ENCODE peak calls at places on chromosomes 7 and 10, in four cellular contexts. H is heart right ventricle, T is Caco-2, O is cardiac muscle cell. P is an unnamed sample.

GRCh38 chr7:231858-232246 is 39.5 kb downstream of the FAM20C start:
- DNase-seq in O (no peak), T (no peak), H (no peak), P (no peak)

GRCh38 chr10:30359373-30360206 is 10.5 kb upstream of the MTPAP start:
- DNase-seq in H (peak; percentile 34), O (peak; percentile 65), T (peak; percentile 90), P (peak; percentile 80)

GRCh38 chr10:79379512-79380124 is 32.3 kb downstream of the PPIF start:
- DNase-seq in T (no peak), H (no peak), O (peak; percentile 62), P (no peak)

GRCh38 chr10:97466755-97467154 is 20.8 kb downstream of the ZDHHC16 start:
- DNase-seq in H (no peak), T (no peak), O (no peak), P (no peak)

GRCh38 chr10:68348265-68348741 is 15.6 kb upstream of the PBLD start:
- DNase-seq in O (peak; percentile 68), T (peak; percentile 73), H (no peak), P (peak; percentile 65)

GRCh38 chr7:152504367-152504766 is 68.6 kb upstream of the KMT2C start:
- DNase-seq in O (no peak), T (peak; percentile 71), H (no peak), P (no peak)

GRCh38 chr10:132961-133898 is 2.0 kb upstream of the ZMYND11 start:
- DNase-seq in O (peak; percentile 67), T (peak; percentile 51), H (no peak), P (no peak)

GRCh38 chr10:52664629-52665028 is 108.0 kb downstream of the MBL2 start:
- DNase-seq in H (no peak), T (no peak), O (no peak), P (no peak)

GRCh38 chr7:22885824-22886255 is 63.2 kb upstream of the TOMM7 start:
- DNase-seq in T (no peak), H (no peak), O (no peak), P (peak; percentile 8)

GRCh38 chr7:41679566-41679965 is 23.3 kb downstream of the INHBA start:
- DNase-seq in T (no peak), H (no peak), O (no peak), P (no peak)

GRCh38 chr7:92754756-92755581 is 81.4 kb downstream of the CDK6 start:
- DNase-seq in O (no peak), T (no peak), H (no peak), P (no peak)

GRCh38 chr10:119715628-119716505 is 10.0 kb upstream of the INPP5F start:
- DNase-seq in T (no peak), H (no peak), O (peak; percentile 34), P (no peak)

GRCh38 chr7:37663693-37664092 is 19.9 kb upstream of the GPR141 start:
- DNase-seq in T (no peak), O (no peak), H (no peak), P (no peak)

GRCh38 chr10:14507156-14507555 is 176.4 kb upstream of the FRMD4A start:
- DNase-seq in T (no peak), H (no peak), O (no peak), P (peak; percentile 48)

GRCh38 chr10:78634389-78634815 is 434.4 kb upstream of the ZMIZ1 start:
- DNase-seq in O (peak; percentile 66), T (no peak), H (no peak), P (peak; percentile 47)

GRCh38 chr7:143362126-143362961 is at the start of gene FAM131B:
- DNase-seq in T (peak; percentile 52), H (no peak), O (peak; percentile 12), P (no peak)

DNA sequence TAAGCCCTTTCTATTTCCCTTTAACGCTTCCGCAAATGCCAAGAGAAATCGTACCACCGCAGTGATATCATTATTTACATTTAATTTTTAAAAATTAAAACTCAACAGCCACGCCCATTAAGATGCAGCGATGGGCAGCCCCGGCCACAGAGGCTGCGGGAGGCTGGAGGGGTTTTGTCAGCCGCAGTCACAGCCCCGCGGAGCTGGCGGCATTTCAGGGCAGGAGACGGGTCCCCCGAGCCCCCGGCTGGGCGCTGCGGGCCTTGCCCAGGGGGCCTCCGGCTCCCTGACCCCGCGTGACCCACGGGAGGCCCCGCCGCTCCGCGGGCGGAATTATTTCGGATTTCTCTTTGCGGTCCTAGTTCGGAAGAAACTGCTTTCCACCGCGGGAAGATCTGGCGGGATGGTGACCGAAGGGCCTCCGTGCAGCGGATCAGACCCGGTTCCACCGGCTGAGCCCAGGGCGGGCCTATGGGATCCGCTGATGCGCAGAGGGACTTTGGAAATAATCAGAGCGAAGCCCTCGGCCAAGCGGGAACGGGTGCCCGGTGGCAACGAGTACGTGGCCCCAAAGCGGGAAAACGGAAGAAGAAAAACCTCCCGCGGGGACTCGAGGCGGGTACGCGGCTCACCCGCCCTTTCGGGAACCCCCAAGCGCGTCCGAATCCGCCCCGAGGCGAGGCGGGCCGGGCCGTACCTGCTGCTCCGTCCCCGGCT is 1.9 kb downstream of the NKX6-2 start:
- DNase-seq in O (no peak), H (no peak), T (no peak), P (no peak)
- H3K27me3 ChIP-seq in O (peaks cover 87% of the 10 kb centered on the region), H (peaks cover 46% of the 10 kb centered on the region), T (peaks cover 1% of the 10 kb centered on the region), P (peaks cover 26% of the 10 kb centered on the region)

GRCh38 chr10:104054430-104054829 is 31.2 kb downstream of the COL17A1 start:
- DNase-seq in O (no peak), H (no peak), T (no peak), P (no peak)
- H3K36me3 ChIP-seq in O (no peaks in the 10 kb centered on the region), H (no peaks in the 10 kb centered on the region), T (no peaks in the 10 kb centered on the region), P (no peaks in the 10 kb centered on the region)

GRCh38 chr10:31706464-31706863 is 222.2 kb downstream of the ARHGAP12 start:
- DNase-seq in H (no peak), T (no peak), O (no peak), P (no peak)

GRCh38 chr10:31706921-31707571 is 221.6 kb downstream of the ARHGAP12 start:
- DNase-seq in O (peak; percentile 30), H (peak; percentile 51), T (no peak), P (no peak)

GRCh38 chr10:31708513-31708912 is 220.1 kb downstream of the ARHGAP12 start:
- DNase-seq in T (no peak), O (no peak), H (peak; percentile 65), P (no peak)

GRCh38 chr10:31709028-31709427 is 219.6 kb downstream of the ARHGAP12 start:
- DNase-seq in O (no peak), H (no peak), T (no peak), P (peak; percentile 17)

DNA sequence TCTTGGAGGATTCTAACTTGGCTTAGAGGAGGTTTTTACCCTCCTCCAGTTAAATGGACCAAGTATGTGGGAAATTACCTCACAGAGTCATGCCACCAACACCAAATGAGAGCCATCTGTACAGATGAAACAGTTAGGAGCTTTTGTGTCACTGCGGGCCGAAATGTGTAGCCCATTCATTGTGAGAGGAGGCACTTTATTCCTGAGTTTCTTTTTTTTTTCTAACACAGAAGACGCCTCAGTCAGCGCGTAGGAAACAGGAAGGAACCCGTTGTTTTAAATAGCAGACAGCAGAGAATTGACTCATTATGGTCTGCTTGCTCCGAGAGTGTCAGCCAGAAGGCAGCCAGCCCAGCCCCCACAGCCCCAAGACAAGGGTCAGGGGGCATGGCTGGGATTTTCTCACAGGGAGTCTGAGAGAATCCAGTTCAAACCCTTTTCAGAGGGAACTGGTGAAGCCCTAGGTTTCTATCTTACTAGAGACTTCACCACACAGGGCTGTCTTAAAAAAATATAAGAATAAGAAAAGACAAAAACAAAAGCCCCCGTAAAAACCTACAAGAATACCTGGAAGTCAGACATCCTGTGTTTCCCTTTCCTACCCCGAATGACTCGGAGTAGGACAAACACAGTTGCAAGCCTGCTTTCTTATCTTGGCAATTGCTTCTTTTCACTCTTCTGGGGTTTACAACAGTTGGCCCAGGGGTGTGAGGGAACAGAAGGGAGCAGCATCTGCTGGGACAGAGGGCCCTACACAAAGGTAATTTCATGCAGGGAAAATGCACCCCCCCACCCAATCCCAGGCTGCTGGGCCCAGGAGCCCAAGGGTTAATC is 220.8 kb downstream of the ARHGAP12 start:
- DNase-seq in T (no peak), H (peak; percentile 83), O (peak; percentile 80), P (no peak)
- H3K4me3 ChIP-seq in T (no peak overlapping the region), H (no peak overlapping the region), O (no peak overlapping the region), P (no peak overlapping the region)

GRCh38 chr7:50312176-50312575 is 7.7 kb downstream of the IKZF1 start:
- DNase-seq in H (no peak), O (no peak), T (no peak), P (no peak)

GRCh38 chr7:50314778-50315177 is 10.3 kb downstream of the IKZF1 start:
- DNase-seq in O (no peak), T (no peak), H (no peak), P (no peak)

GRCh38 chr7:50310361-50310760 is 5.8 kb downstream of the IKZF1 start:
- DNase-seq in T (no peak), O (no peak), H (no peak), P (no peak)

GRCh38 chr7:50315193-50315592 is 10.7 kb downstream of the IKZF1 start:
- DNase-seq in O (no peak), T (no peak), H (no peak), P (no peak)

GRCh38 chr7:50312589-50313162 is 8.2 kb downstream of the IKZF1 start:
- DNase-seq in O (no peak), T (no peak), H (no peak), P (no peak)
- H3K27me3 ChIP-seq in O (peaks cover 30% of the 10 kb centered on the region), T (no peaks in the 10 kb centered on the region), H (no peaks in the 10 kb centered on the region), P (no peaks in the 10 kb centered on the region)

DNA sequence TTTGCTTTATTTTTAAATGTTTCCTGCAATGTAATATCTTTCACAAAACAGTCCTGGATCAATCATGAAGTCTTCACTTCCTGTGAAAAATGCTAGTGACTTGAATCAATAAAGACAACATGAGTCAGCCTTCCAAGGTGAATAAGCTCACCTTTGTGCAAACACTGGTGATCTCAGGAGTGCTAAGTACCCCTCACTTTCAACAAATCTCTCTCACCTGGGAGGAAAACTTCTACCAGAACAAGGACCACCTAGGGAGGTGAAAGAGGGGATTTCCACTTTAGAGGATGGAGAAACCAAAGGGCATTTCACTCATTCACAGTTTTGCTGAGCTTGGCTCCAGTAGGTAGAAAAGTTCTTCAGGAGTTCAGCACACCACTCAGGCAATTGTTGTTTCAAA is 64.8 kb downstream of the CALD1 start:
- DNase-seq in O (no peak), T (peak; percentile 10), H (no peak), P (no peak)
- H3K36me3 ChIP-seq in O (peaks cover 11% of the 10 kb centered on the region), T (no peaks in the 10 kb centered on the region), H (peaks cover 17% of the 10 kb centered on the region), P (no peaks in the 10 kb centered on the region)

GRCh38 chr7:3302681-3303320 is 1.7 kb downstream of the SDK1 start:
- DNase-seq in H (no peak), O (no peak), T (no peak), P (no peak)
- H3K4me3 ChIP-seq in H (peak overlapping the region; percentile 44), O (peak overlapping the region; percentile 61), T (peak overlapping the region; percentile 55), P (no peak overlapping the region)

DNA sequence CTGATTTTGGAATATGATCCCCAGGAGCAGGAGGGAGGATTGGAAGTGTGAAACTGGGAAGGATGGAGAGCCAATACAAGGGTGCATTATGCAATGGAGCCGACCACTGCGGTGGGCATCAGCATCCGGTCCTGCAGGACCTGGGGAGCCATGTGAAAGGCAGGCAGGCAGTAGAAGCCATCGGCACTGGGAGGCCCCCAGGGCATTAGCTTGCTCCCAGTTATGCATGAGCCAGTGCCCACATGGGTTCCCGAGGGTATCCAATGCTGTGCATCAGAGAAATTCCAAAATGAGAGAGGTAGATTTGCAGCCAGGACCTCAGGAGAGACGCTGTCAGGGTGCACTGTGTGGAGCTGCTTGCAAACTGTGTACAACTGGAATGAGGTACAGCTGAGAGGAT is 8.7 kb upstream of the KCP start:
- DNase-seq in T (no peak), H (no peak), O (no peak), P (no peak)
- H3K27me3 ChIP-seq in T (no peaks in the 10 kb centered on the region), H (peaks cover 5% of the 10 kb centered on the region), O (peaks cover 65% of the 10 kb centered on the region), P (peaks cover 14% of the 10 kb centered on the region)

DNA sequence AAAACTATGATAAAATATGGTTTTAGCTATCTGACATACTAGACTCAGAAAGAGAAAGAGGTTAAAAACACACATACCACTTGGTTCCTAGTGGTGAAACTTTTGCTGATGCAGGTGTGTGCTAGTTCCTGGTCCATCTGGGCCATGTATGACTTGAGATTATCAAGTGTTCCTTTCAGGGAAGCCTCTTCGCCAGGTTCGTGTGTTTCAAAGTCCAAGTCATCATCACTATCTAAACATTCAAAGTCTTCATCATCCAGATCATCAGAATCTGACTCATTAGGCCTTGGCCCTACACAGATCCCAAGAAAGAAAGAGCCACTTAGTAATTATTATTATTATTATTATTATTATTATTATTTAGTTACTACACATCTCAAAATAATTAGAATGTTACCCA is 26.4 kb downstream of the NUDT13 start:
- DNase-seq in H (no peak), T (peak; percentile 22), O (no peak), P (peak; percentile 79)
- H3K36me3 ChIP-seq in H (peaks cover 84% of the 10 kb centered on the region), T (peaks cover 4% of the 10 kb centered on the region), O (peaks cover 68% of the 10 kb centered on the region), P (peaks cover 14% of the 10 kb centered on the region)